ENCODE peak calls at places on chromosomes 12 and 14, in six cellular contexts. A is hepatic stellate cell, S is Kasumi-1, C is Calu3, M is NCI-H1417, N is ELF-1. U is an unnamed sample.

GRCh38 chr12:54016051-54016450 is 7.3 kb downstream of the HOXC8 start:
- DNase-seq in A (no peak), C (no peak), N (no peak), M (no peak), S (no peak), U (no peak)

GRCh38 chr12:122851820-122852219 is 16.6 kb downstream of the HIP1R start:
- DNase-seq in S (no peak), A (peak), C (no peak), N (no peak), M (no peak), U (no peak)

GRCh38 chr14:80621701-80622100 is 319.8 kb downstream of the CEP128 start:
- DNase-seq in S (no peak), N (no peak), A (no peak), M (no peak), C (no peak), U (no peak)

GRCh38 chr12:3214508-3215365 is 137.6 kb downstream of the TSPAN9 start:
- DNase-seq in C (no peak), M (peak), A (no peak), S (no peak), N (peak), U (peak)

GRCh38 chr14:104819361-104819771 is 18.5 kb downstream of the ZBTB42 start:
- DNase-seq in A (no peak), S (no peak), C (no peak), M (no peak), N (no peak), U (peak)

GRCh38 chr14:20228681-20229080 is at the start of gene OR11H7:
- DNase-seq in A (no peak), M (no peak), N (no peak), S (no peak), C (no peak), U (no peak)

GRCh38 chr12:92574911-92575570 is 127.7 kb upstream of the PLEKHG7 start:
- DNase-seq in A (no peak), C (peak), S (no peak), N (no peak), M (no peak), U (no peak)

GRCh38 chr14:76904100-76904739 is 78.0 kb downstream of the LRRC74A start:
- DNase-seq in A (peak), S (no peak), N (no peak), M (no peak), C (no peak), U (no peak)

GRCh38 chr12:22310276-22310675 is 24.2 kb downstream of the ST8SIA1 start:
- DNase-seq in C (no peak), S (no peak), M (no peak), N (no peak), A (no peak), U (no peak)

GRCh38 chr12:108511633-108512540 is 3.2 kb upstream of the FICD start:
- DNase-seq in C (peak), M (peak), S (peak), A (peak), N (peak), U (peak)

GRCh38 chr12:11884661-11885060 is 186.1 kb upstream of the BCL2L14 start:
- DNase-seq in M (no peak), C (no peak), S (peak), A (no peak), N (no peak), U (no peak)